ENCODE peak calls at places on chromosomes 16 and 17, in five cellular contexts. One of them, this sample, is unnamed.

GRCh38 chr16:20280259-20280658 is 47.1 kb downstream of the GP2 start:
- DNase-seq in body of pancreas: no peak
- DNase-seq in cardiac muscle cell: no peak
- DNase-seq in activated B cell treated with CpG ODN at 0.5 μM for 24 hours: no peak
- DNase-seq in tibial nerve: no peak
- DNase-seq in this sample: no peak

GRCh38 chr17:74305865-74306654 is 20.0 kb upstream of the KIF19 start:
- DNase-seq in cardiac muscle cell: no peak
- DNase-seq in tibial nerve: no peak
- DNase-seq in body of pancreas: no peak
- DNase-seq in activated B cell treated with CpG ODN at 0.5 μM for 24 hours: no peak
- DNase-seq in this sample: no peak

GRCh38 chr17:7263071-7263800 is 958 bp upstream of the CLDN7 start:
- DNase-seq in activated B cell treated with CpG ODN at 0.5 μM for 24 hours: no peak
- DNase-seq in cardiac muscle cell: peak
- DNase-seq in tibial nerve: no peak
- DNase-seq in body of pancreas: peak
- DNase-seq in this sample: no peak

GRCh38 chr17:18237461-18237860 is 12.0 kb downstream of the LLGL1 start:
- DNase-seq in body of pancreas: no peak
- DNase-seq in cardiac muscle cell: no peak
- DNase-seq in activated B cell treated with CpG ODN at 0.5 μM for 24 hours: no peak
- DNase-seq in tibial nerve: no peak
- DNase-seq in this sample: no peak

GRCh38 chr16:81873843-81874752 is 95.0 kb downstream of the PLCG2 start:
- DNase-seq in body of pancreas: peak
- DNase-seq in cardiac muscle cell: peak
- DNase-seq in tibial nerve: peak
- DNase-seq in activated B cell treated with CpG ODN at 0.5 μM for 24 hours: peak
- DNase-seq in this sample: no peak

GRCh38 chr17:66548158-66548557 is 245.7 kb downstream of the PRKCA start:
- DNase-seq in body of pancreas: no peak
- DNase-seq in tibial nerve: no peak
- DNase-seq in activated B cell treated with CpG ODN at 0.5 μM for 24 hours: no peak
- DNase-seq in cardiac muscle cell: no peak
- DNase-seq in this sample: no peak

GRCh38 chr16:76639685-76640289 is 362.6 kb downstream of the CNTNAP4 start:
- DNase-seq in tibial nerve: no peak
- DNase-seq in body of pancreas: peak
- DNase-seq in activated B cell treated with CpG ODN at 0.5 μM for 24 hours: no peak
- DNase-seq in cardiac muscle cell: peak
- DNase-seq in this sample: no peak

GRCh38 chr16:1331712-1332617 is 1.5 kb upstream of the BAIAP3 start:
- DNase-seq in tibial nerve: peak
- DNase-seq in body of pancreas: peak
- DNase-seq in activated B cell treated with CpG ODN at 0.5 μM for 24 hours: peak
- DNase-seq in cardiac muscle cell: peak
- DNase-seq in this sample: no peak

GRCh38 chr17:7684856-7685532 is 2.3 kb downstream of the TP53 start:
- DNase-seq in activated B cell treated with CpG ODN at 0.5 μM for 24 hours: no peak
- DNase-seq in tibial nerve: no peak
- DNase-seq in cardiac muscle cell: no peak
- DNase-seq in body of pancreas: no peak
- DNase-seq in this sample: no peak

GRCh38 chr16:72721981-72722380 is 325.9 kb downstream of the ZFHX3 start:
- DNase-seq in tibial nerve: no peak
- DNase-seq in activated B cell treated with CpG ODN at 0.5 μM for 24 hours: no peak
- DNase-seq in body of pancreas: no peak
- DNase-seq in cardiac muscle cell: no peak
- DNase-seq in this sample: no peak

GRCh38 chr16:5640883-5641282 is 543.3 kb upstream of the EEF2KMT start:
- DNase-seq in cardiac muscle cell: no peak
- DNase-seq in activated B cell treated with CpG ODN at 0.5 μM for 24 hours: no peak
- DNase-seq in body of pancreas: no peak
- DNase-seq in tibial nerve: no peak
- DNase-seq in this sample: no peak

GRCh38 chr16:83967838-83968482 is at the start of gene NECAB2:
- DNase-seq in tibial nerve: peak
- DNase-seq in cardiac muscle cell: peak
- DNase-seq in body of pancreas: no peak
- DNase-seq in activated B cell treated with CpG ODN at 0.5 μM for 24 hours: no peak
- DNase-seq in this sample: peak

GRCh38 chr17:28726396-28726911 is 421 bp upstream of the TLCD1 start:
- DNase-seq in body of pancreas: peak
- DNase-seq in activated B cell treated with CpG ODN at 0.5 μM for 24 hours: peak
- DNase-seq in tibial nerve: no peak
- DNase-seq in cardiac muscle cell: peak
- DNase-seq in this sample: no peak

GRCh38 chr17:75325348-75325747 is 36.1 kb upstream of the SLC25A19 start:
- DNase-seq in cardiac muscle cell: no peak
- DNase-seq in tibial nerve: no peak
- DNase-seq in activated B cell treated with CpG ODN at 0.5 μM for 24 hours: no peak
- DNase-seq in body of pancreas: no peak
- DNase-seq in this sample: no peak

GRCh38 chr17:512926-513325 is 160.3 kb upstream of the RPH3AL start:
- DNase-seq in activated B cell treated with CpG ODN at 0.5 μM for 24 hours: no peak
- DNase-seq in body of pancreas: peak
- DNase-seq in cardiac muscle cell: peak
- DNase-seq in tibial nerve: no peak
- DNase-seq in this sample: no peak

GRCh38 chr17:40564883-40565744 is at the start of gene CCR7:
- DNase-seq in cardiac muscle cell: no peak
- DNase-seq in activated B cell treated with CpG ODN at 0.5 μM for 24 hours: peak
- DNase-seq in tibial nerve: no peak
- DNase-seq in body of pancreas: no peak
- DNase-seq in this sample: no peak
- TF ChIP-seq CTCF in cardiac muscle cell: no peak
- TF ChIP-seq CTCF in activated B cell treated with CpG ODN at 0.5 μM for 24 hours: no peak
- TF ChIP-seq CTCF in tibial nerve: no peak
- TF ChIP-seq CTCF in body of pancreas: no peak
- TF ChIP-seq CTCF in this sample: no peak

DNA sequence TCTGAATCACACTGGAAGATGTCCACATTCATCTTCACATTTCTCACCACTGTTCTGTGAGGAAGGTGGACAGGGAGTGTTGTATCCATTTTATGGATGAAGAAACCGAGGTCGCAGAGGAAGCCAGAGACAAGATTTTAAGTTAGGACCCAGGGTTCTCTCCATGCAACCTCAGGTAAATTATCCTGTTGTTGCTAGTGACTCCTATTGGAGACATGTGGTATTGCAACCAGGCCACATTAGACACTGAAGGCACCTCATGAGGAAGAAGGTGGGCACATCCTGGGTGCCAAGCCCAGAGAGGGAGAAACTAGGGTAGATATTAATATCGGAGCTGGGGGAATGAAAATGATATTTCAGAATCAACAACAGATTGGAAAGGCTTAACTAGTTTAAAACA is 8.5 kb upstream of the WNT9B start:
- DNase-seq in tibial nerve: no peak
- DNase-seq in cardiac muscle cell: no peak
- DNase-seq in activated B cell treated with CpG ODN at 0.5 μM for 24 hours: no peak
- DNase-seq in body of pancreas: no peak
- DNase-seq in this sample: no peak
- TF ChIP-seq CTCF in tibial nerve: no peak
- TF ChIP-seq CTCF in cardiac muscle cell: peak
- TF ChIP-seq CTCF in activated B cell treated with CpG ODN at 0.5 μM for 24 hours: no peak
- TF ChIP-seq CTCF in body of pancreas: no peak
- TF ChIP-seq CTCF in this sample: peak

GRCh38 chr17:61309362-61309761 is 90.3 kb upstream of the TBX2 start:
- DNase-seq in tibial nerve: no peak
- DNase-seq in body of pancreas: no peak
- DNase-seq in cardiac muscle cell: no peak
- DNase-seq in activated B cell treated with CpG ODN at 0.5 μM for 24 hours: no peak
- DNase-seq in this sample: no peak
- TF ChIP-seq CTCF in tibial nerve: no peak
- TF ChIP-seq CTCF in body of pancreas: no peak
- TF ChIP-seq CTCF in cardiac muscle cell: no peak
- TF ChIP-seq CTCF in activated B cell treated with CpG ODN at 0.5 μM for 24 hours: no peak
- TF ChIP-seq CTCF in this sample: no peak

GRCh38 chr17:2059125-2059836 is 4.4 kb downstream of the HIC1 start:
- DNase-seq in activated B cell treated with CpG ODN at 0.5 μM for 24 hours: peak
- DNase-seq in tibial nerve: no peak
- DNase-seq in body of pancreas: peak
- DNase-seq in cardiac muscle cell: no peak
- DNase-seq in this sample: no peak

GRCh38 chr17:2057714-2058520 is 3.0 kb downstream of the HIC1 start:
- DNase-seq in body of pancreas: peak
- DNase-seq in activated B cell treated with CpG ODN at 0.5 μM for 24 hours: peak
- DNase-seq in tibial nerve: no peak
- DNase-seq in cardiac muscle cell: peak
- DNase-seq in this sample: no peak

GRCh38 chr17:2057130-2057713 is 2.3 kb downstream of the HIC1 start:
- DNase-seq in cardiac muscle cell: peak
- DNase-seq in activated B cell treated with CpG ODN at 0.5 μM for 24 hours: peak
- DNase-seq in tibial nerve: no peak
- DNase-seq in body of pancreas: peak
- DNase-seq in this sample: no peak

GRCh38 chr17:2059837-2060658 is 5.1 kb downstream of the HIC1 start:
- DNase-seq in body of pancreas: no peak
- DNase-seq in activated B cell treated with CpG ODN at 0.5 μM for 24 hours: no peak
- DNase-seq in tibial nerve: no peak
- DNase-seq in cardiac muscle cell: no peak
- DNase-seq in this sample: no peak

GRCh38 chr17:2058521-2059124 is 3.7 kb downstream of the HIC1 start:
- DNase-seq in tibial nerve: peak
- DNase-seq in cardiac muscle cell: peak
- DNase-seq in activated B cell treated with CpG ODN at 0.5 μM for 24 hours: peak
- DNase-seq in body of pancreas: peak
- DNase-seq in this sample: no peak
- TF ChIP-seq CTCF in tibial nerve: peak
- TF ChIP-seq CTCF in cardiac muscle cell: peak
- TF ChIP-seq CTCF in activated B cell treated with CpG ODN at 0.5 μM for 24 hours: peak
- TF ChIP-seq CTCF in body of pancreas: peak
- TF ChIP-seq CTCF in this sample: no peak